ENCODE peak calls at places on chromosomes 2 and 18, in five cellular contexts. D is stimulated activated CD8-positive, alpha-beta memory T cell treated with anti-CD3 and anti-CD28 coated beads, Interleukin-15, amount 100 ng/mL, for 24 hours; C is fibroblast of the conjunctiva; T is NCI-H1092 treated with DMSO at 0.1 percent for 48 hours; S is sciatic nerve. R is an unnamed sample.
A peak's percentile ranks its signal among the peaks of the same experiment; 100 is the strongest.

GRCh38 chr2:173806761-173807160 is 158.4 kb downstream of the SP3 start:
- DNase-seq in D (no peak), C (no peak), S (no peak), T (no peak), R (no peak)

GRCh38 chr2:105393373-105394055 is 5.3 kb downstream of the FHL2 start:
- DNase-seq in D (no peak), T (no peak), C (peak; percentile 61), S (peak; percentile 77), R (no peak)

GRCh38 chr2:176162911-176163654 is 6.0 kb downstream of the HOXD3 start:
- DNase-seq in S (no peak), T (no peak), D (no peak), C (no peak), R (no peak)

GRCh38 chr2:215773728-215774127 is 239.6 kb downstream of the MREG start:
- DNase-seq in C (peak; percentile 71), T (no peak), S (peak; percentile 69), D (no peak), R (no peak)

GRCh38 chr18:63302647-63303405 is 16.7 kb downstream of the BCL2 start:
- DNase-seq in D (no peak), T (no peak), C (no peak), S (no peak), R (no peak)

GRCh38 chr2:24492283-24493272 is 1.5 kb downstream of the NCOA1 start:
- DNase-seq in T (no peak), S (no peak), D (no peak), C (no peak), R (no peak)

GRCh38 chr2:60466161-60466702 is 87.2 kb downstream of the BCL11A start:
- DNase-seq in D (no peak), C (no peak), T (no peak), S (no peak), R (no peak)

GRCh38 chr2:188813846-188814245 is 160.3 kb upstream of the COL3A1 start:
- DNase-seq in T (no peak), D (no peak), C (no peak), S (no peak), R (no peak)

GRCh38 chr18:31880186-31880898 is 62.6 kb downstream of the TRAPPC8 start:
- DNase-seq in C (no peak), S (no peak), T (no peak), D (no peak), R (no peak)

GRCh38 chr2:29397743-29398142 is 282.5 kb downstream of the CLIP4 start:
- DNase-seq in C (no peak), D (no peak), T (no peak), S (no peak), R (peak; percentile 55)

GRCh38 chr2:105671156-105671555 is 73.6 kb upstream of the NCK2 start:
- DNase-seq in T (no peak), D (no peak), S (no peak), C (no peak), R (peak; percentile 52)

GRCh38 chr2:239939736-239940483 is 85.2 kb downstream of the NDUFA10 start:
- DNase-seq in D (no peak), S (peak; percentile 17), T (no peak), C (no peak), R (no peak)

R was measured in NCI-H446 treated with DMSO at 0.1 percent for 48 hours.